ENCODE peak calls at places on chromosomes 13 and 19, in ten cellular contexts. One of them, this sample, is unnamed.

GRCh38 chr19:2477732-2478191 is 1.8 kb downstream of the GADD45B start:
- DNase-seq in vagina: no peak
- DNase-seq in aorta: peak; percentile 79
- DNase-seq in A549: peak; percentile 63
- DNase-seq in PC-3: peak; percentile 35
- DNase-seq in Caco-2: no peak
- DNase-seq in IMR-90: peak; percentile 49
- DNase-seq in adrenal gland: no peak
- DNase-seq in neural progenitor cell: no peak
- DNase-seq in left lung: no peak
- DNase-seq in this sample: peak; percentile 64

GRCh38 chr19:8665468-8666213 is 33.0 kb downstream of the ACTL9 start:
- DNase-seq in A549: no peak
- DNase-seq in IMR-90: no peak
- DNase-seq in adrenal gland: no peak
- DNase-seq in neural progenitor cell: no peak
- DNase-seq in vagina: no peak
- DNase-seq in Caco-2: no peak
- DNase-seq in PC-3: no peak
- DNase-seq in aorta: no peak
- DNase-seq in left lung: no peak
- DNase-seq in this sample: no peak

GRCh38 chr19:4987286-4987685 is 18.4 kb downstream of the KDM4B start:
- DNase-seq in Caco-2: peak; percentile 67
- DNase-seq in neural progenitor cell: no peak
- DNase-seq in vagina: no peak
- DNase-seq in left lung: no peak
- DNase-seq in PC-3: no peak
- DNase-seq in aorta: no peak
- DNase-seq in A549: no peak
- DNase-seq in adrenal gland: peak; percentile 46
- DNase-seq in IMR-90: no peak
- DNase-seq in this sample: no peak

GRCh38 chr19:35332817-35333216 is 3.8 kb downstream of the CD22 start:
- DNase-seq in PC-3: no peak
- DNase-seq in adrenal gland: no peak
- DNase-seq in neural progenitor cell: no peak
- DNase-seq in IMR-90: no peak
- DNase-seq in vagina: no peak
- DNase-seq in A549: no peak
- DNase-seq in left lung: peak; percentile 52
- DNase-seq in aorta: no peak
- DNase-seq in Caco-2: no peak
- DNase-seq in this sample: no peak

GRCh38 chr13:85512421-85512820 is 286.8 kb downstream of the SLITRK6 start:
- DNase-seq in PC-3: peak; percentile 51
- DNase-seq in Caco-2: peak; percentile 61
- DNase-seq in aorta: no peak
- DNase-seq in A549: peak; percentile 79
- DNase-seq in vagina: no peak
- DNase-seq in IMR-90: no peak
- DNase-seq in adrenal gland: no peak
- DNase-seq in neural progenitor cell: no peak
- DNase-seq in left lung: no peak
- DNase-seq in this sample: no peak

GRCh38 chr13:111630411-111630810 is 310.0 kb downstream of the TEX29 start:
- DNase-seq in PC-3: no peak
- DNase-seq in Caco-2: no peak
- DNase-seq in vagina: peak; percentile 79
- DNase-seq in A549: no peak
- DNase-seq in IMR-90: no peak
- DNase-seq in left lung: no peak
- DNase-seq in neural progenitor cell: peak; percentile 47
- DNase-seq in aorta: no peak
- DNase-seq in adrenal gland: no peak
- DNase-seq in this sample: no peak

GRCh38 chr13:95536629-95537241 is 15.8 kb upstream of the CLDN10 start:
- DNase-seq in A549: peak; percentile 21
- DNase-seq in adrenal gland: no peak
- DNase-seq in left lung: no peak
- DNase-seq in vagina: no peak
- DNase-seq in PC-3: peak; percentile 67
- DNase-seq in neural progenitor cell: no peak
- DNase-seq in aorta: no peak
- DNase-seq in Caco-2: no peak
- DNase-seq in IMR-90: peak; percentile 39
- DNase-seq in this sample: peak; percentile 63

GRCh38 chr19:32819415-32820400 is 49.9 kb downstream of the SLC7A9 start:
- DNase-seq in adrenal gland: no peak
- DNase-seq in aorta: no peak
- DNase-seq in PC-3: no peak
- DNase-seq in vagina: no peak
- DNase-seq in A549: no peak
- DNase-seq in left lung: no peak
- DNase-seq in neural progenitor cell: no peak
- DNase-seq in IMR-90: no peak
- DNase-seq in Caco-2: no peak
- DNase-seq in this sample: no peak

GRCh38 chr13:40984670-40985366 is 34.3 kb downstream of the ELF1 start:
- DNase-seq in vagina: no peak
- DNase-seq in IMR-90: no peak
- DNase-seq in left lung: no peak
- DNase-seq in PC-3: no peak
- DNase-seq in aorta: no peak
- DNase-seq in neural progenitor cell: no peak
- DNase-seq in Caco-2: no peak
- DNase-seq in A549: no peak
- DNase-seq in adrenal gland: no peak
- DNase-seq in this sample: peak; percentile 26

DNA sequence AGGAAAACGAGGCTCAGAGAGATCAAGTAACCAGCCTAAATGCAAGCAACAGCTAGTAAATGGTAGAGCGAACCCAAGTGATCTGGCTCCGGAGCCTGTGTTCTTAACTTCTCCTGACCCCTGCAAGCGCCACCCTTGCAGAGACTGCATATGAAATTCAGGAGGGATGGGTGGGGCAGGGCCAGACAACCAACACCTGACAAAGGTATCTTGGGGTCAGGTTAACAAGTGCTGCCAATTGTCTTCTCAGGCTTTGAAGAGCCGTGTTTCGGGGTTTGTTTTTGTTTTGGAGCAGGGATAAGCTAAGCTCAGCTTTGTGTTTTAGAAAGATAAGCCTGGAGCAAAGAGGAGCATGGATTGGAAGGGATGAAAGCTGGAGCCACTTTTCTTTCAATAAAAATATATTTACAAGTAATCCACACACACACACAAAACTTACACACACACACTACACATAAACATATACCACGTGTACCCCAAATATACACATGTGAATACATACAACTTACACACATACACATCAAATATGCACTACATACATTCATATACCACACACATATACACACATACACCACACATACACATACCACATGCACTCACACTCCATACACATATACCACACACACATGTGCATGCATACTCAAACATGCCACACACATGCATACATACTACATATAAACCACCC is 722.0 kb downstream of the DIAPH3 start:
- DNase-seq in A549: no peak
- DNase-seq in vagina: no peak
- DNase-seq in left lung: no peak
- DNase-seq in aorta: no peak
- DNase-seq in neural progenitor cell: no peak
- DNase-seq in Caco-2: no peak
- DNase-seq in IMR-90: no peak
- DNase-seq in PC-3: no peak
- DNase-seq in adrenal gland: no peak
- DNase-seq in this sample: no peak
- H3K4me1 ChIP-seq in A549: no peaks in the 10 kb centered on the region
- H3K4me1 ChIP-seq in vagina: no peaks in the 10 kb centered on the region
- H3K4me1 ChIP-seq in left lung: no peaks in the 10 kb centered on the region
- H3K4me1 ChIP-seq in aorta: no peaks in the 10 kb centered on the region
- H3K4me1 ChIP-seq in neural progenitor cell: no peaks in the 10 kb centered on the region
- H3K4me1 ChIP-seq in Caco-2: no peaks in the 10 kb centered on the region
- H3K4me1 ChIP-seq in IMR-90: no peaks in the 10 kb centered on the region
- H3K4me1 ChIP-seq in PC-3: no peaks in the 10 kb centered on the region
- H3K4me1 ChIP-seq in adrenal gland: no peaks in the 10 kb centered on the region
- H3K4me1 ChIP-seq in this sample: no peaks in the 10 kb centered on the region

DNA sequence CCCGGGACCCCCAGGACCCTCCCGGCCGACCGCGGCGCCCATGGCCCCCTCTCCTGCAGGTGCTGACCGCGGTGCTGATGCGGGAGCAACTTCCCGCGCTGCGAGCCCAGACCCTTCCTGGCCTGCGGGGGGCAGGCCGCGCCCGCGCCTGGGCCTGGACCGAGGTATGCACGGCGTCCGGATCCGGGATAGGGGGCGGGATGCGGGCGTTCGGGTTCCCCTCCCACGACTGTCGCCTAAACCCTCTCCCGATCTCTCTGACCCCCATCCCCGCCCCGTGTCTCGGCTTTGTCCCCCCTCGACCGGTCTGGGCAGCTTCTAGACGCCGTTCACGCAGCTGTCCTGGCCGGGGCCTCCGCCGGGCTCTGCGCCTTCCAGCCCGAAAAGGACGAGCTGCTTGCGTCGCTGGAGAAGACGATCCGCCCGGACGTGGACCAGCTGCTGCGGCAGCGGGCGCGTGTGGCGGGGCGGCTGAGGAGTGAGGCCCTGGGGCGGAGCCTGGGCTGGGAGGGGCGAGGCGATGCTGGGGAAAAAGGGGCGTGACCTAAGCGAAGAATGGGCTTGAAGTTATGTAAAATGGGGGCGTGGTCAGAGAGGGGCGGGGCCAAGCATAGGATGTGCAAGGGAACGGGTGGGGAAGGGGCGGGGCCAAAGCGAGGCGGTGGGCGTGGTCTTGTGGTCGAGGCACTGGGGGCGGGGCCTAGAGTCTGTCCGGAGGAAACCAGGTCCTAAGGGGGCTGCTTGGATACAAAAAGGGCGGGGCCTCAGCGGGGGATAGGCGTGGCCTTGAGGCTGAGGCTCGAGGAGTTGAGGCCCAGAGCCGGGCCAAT is 15.9 kb upstream of the COLGALT1 start:
- DNase-seq in aorta: peak; percentile 97
- DNase-seq in adrenal gland: peak; percentile 100
- DNase-seq in neural progenitor cell: peak; percentile 98
- DNase-seq in vagina: no peak
- DNase-seq in A549: peak; percentile 94
- DNase-seq in PC-3: peak; percentile 94
- DNase-seq in left lung: peak; percentile 96
- DNase-seq in IMR-90: peak; percentile 92
- DNase-seq in Caco-2: peak; percentile 94
- DNase-seq in this sample: peak; percentile 96
- H3K4me3 ChIP-seq in aorta: no peak overlapping the region
- H3K4me3 ChIP-seq in adrenal gland: peak overlapping the region; percentile 0
- H3K4me3 ChIP-seq in neural progenitor cell: peak overlapping the region; percentile 58
- H3K4me3 ChIP-seq in vagina: peak overlapping the region; percentile 73
- H3K4me3 ChIP-seq in A549: peak overlapping the region; percentile 58
- H3K4me3 ChIP-seq in PC-3: peak overlapping the region; percentile 67
- H3K4me3 ChIP-seq in left lung: peak overlapping the region; percentile 32
- H3K4me3 ChIP-seq in IMR-90: peak overlapping the region; percentile 44
- H3K4me3 ChIP-seq in Caco-2: peak overlapping the region; percentile 53
- H3K4me3 ChIP-seq in this sample: peak overlapping the region; percentile 65

GRCh38 chr13:19985219-19985556 is 26.7 kb downstream of the ZMYM2 start:
- DNase-seq in Caco-2: no peak
- DNase-seq in A549: no peak
- DNase-seq in left lung: no peak
- DNase-seq in vagina: no peak
- DNase-seq in aorta: no peak
- DNase-seq in neural progenitor cell: no peak
- DNase-seq in adrenal gland: no peak
- DNase-seq in IMR-90: no peak
- DNase-seq in PC-3: no peak
- DNase-seq in this sample: peak; percentile 31
- H3K4me1 ChIP-seq in Caco-2: peaks cover 6% of the 10 kb centered on the region
- H3K4me1 ChIP-seq in A549: peaks cover 7% of the 10 kb centered on the region
- H3K4me1 ChIP-seq in left lung: peaks cover 5% of the 10 kb centered on the region
- H3K4me1 ChIP-seq in vagina: peaks cover 17% of the 10 kb centered on the region
- H3K4me1 ChIP-seq in aorta: peaks cover 2% of the 10 kb centered on the region
- H3K4me1 ChIP-seq in neural progenitor cell: peaks cover 23% of the 10 kb centered on the region
- H3K4me1 ChIP-seq in adrenal gland: peaks cover 5% of the 10 kb centered on the region
- H3K4me1 ChIP-seq in IMR-90: peaks cover 4% of the 10 kb centered on the region
- H3K4me1 ChIP-seq in PC-3: no peaks in the 10 kb centered on the region
- H3K4me1 ChIP-seq in this sample: peaks cover 7% of the 10 kb centered on the region

DNA sequence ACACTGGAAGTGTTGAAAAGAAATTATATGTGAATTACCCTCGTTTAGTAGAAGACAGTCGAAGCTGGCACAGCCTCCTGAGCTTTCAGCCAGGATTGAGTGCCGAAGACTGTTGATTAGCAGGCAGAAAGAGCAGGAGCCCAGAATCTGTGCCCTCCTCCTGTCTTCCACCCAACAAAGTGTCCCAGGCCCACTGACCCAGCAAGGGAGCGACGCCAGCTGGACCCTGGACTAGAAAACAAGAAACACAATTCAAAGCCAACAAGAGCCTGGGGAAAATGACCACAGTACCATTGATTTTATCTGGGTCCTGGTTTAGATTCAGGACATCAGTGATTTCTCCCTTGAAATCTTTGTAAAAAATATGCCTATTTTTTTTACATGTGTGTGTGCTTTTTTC is 120.7 kb downstream of the RXFP2 start:
- DNase-seq in vagina: no peak
- DNase-seq in left lung: no peak
- DNase-seq in neural progenitor cell: no peak
- DNase-seq in Caco-2: no peak
- DNase-seq in adrenal gland: no peak
- DNase-seq in aorta: peak; percentile 65
- DNase-seq in PC-3: no peak
- DNase-seq in IMR-90: no peak
- DNase-seq in A549: no peak
- DNase-seq in this sample: no peak
- H3K4me3 ChIP-seq in vagina: no peak overlapping the region
- H3K4me3 ChIP-seq in left lung: no peak overlapping the region
- H3K4me3 ChIP-seq in neural progenitor cell: no peak overlapping the region
- H3K4me3 ChIP-seq in Caco-2: no peak overlapping the region
- H3K4me3 ChIP-seq in adrenal gland: no peak overlapping the region
- H3K4me3 ChIP-seq in aorta: no peak overlapping the region
- H3K4me3 ChIP-seq in PC-3: no peak overlapping the region
- H3K4me3 ChIP-seq in IMR-90: no peak overlapping the region
- H3K4me3 ChIP-seq in A549: no peak overlapping the region
- H3K4me3 ChIP-seq in this sample: no peak overlapping the region

GRCh38 chr13:74667656-74668055 is 533.5 kb upstream of the KLF12 start:
- DNase-seq in IMR-90: no peak
- DNase-seq in vagina: no peak
- DNase-seq in aorta: no peak
- DNase-seq in PC-3: no peak
- DNase-seq in left lung: no peak
- DNase-seq in adrenal gland: no peak
- DNase-seq in Caco-2: no peak
- DNase-seq in A549: no peak
- DNase-seq in neural progenitor cell: no peak
- DNase-seq in this sample: no peak

GRCh38 chr13:74657765-74658164 is 523.6 kb upstream of the KLF12 start:
- DNase-seq in vagina: no peak
- DNase-seq in Caco-2: no peak
- DNase-seq in neural progenitor cell: no peak
- DNase-seq in IMR-90: no peak
- DNase-seq in A549: no peak
- DNase-seq in PC-3: no peak
- DNase-seq in aorta: no peak
- DNase-seq in adrenal gland: no peak
- DNase-seq in left lung: no peak
- DNase-seq in this sample: no peak

GRCh38 chr13:74662895-74663294 is 528.7 kb upstream of the KLF12 start:
- DNase-seq in vagina: no peak
- DNase-seq in left lung: no peak
- DNase-seq in IMR-90: no peak
- DNase-seq in Caco-2: no peak
- DNase-seq in neural progenitor cell: no peak
- DNase-seq in adrenal gland: peak; percentile 23
- DNase-seq in PC-3: no peak
- DNase-seq in aorta: no peak
- DNase-seq in A549: no peak
- DNase-seq in this sample: no peak

GRCh38 chr13:74661851-74662250 is 527.6 kb upstream of the KLF12 start:
- DNase-seq in A549: no peak
- DNase-seq in aorta: no peak
- DNase-seq in neural progenitor cell: no peak
- DNase-seq in vagina: no peak
- DNase-seq in adrenal gland: no peak
- DNase-seq in PC-3: no peak
- DNase-seq in Caco-2: no peak
- DNase-seq in IMR-90: no peak
- DNase-seq in left lung: no peak
- DNase-seq in this sample: peak; percentile 63
- H3K4me1 ChIP-seq in A549: no peaks in the 10 kb centered on the region
- H3K4me1 ChIP-seq in aorta: no peaks in the 10 kb centered on the region
- H3K4me1 ChIP-seq in neural progenitor cell: no peaks in the 10 kb centered on the region
- H3K4me1 ChIP-seq in vagina: no peaks in the 10 kb centered on the region
- H3K4me1 ChIP-seq in adrenal gland: no peaks in the 10 kb centered on the region
- H3K4me1 ChIP-seq in PC-3: no peaks in the 10 kb centered on the region
- H3K4me1 ChIP-seq in Caco-2: no peaks in the 10 kb centered on the region
- H3K4me1 ChIP-seq in IMR-90: no peaks in the 10 kb centered on the region
- H3K4me1 ChIP-seq in left lung: no peaks in the 10 kb centered on the region
- H3K4me1 ChIP-seq in this sample: peaks cover 11% of the 10 kb centered on the region

This sample was measured in GM23248.